ENCODE peak calls at places on chromosomes 3 and 15, in four cellular contexts. One of them, this sample, is unnamed.
A peak's percentile ranks its signal among the peaks of the same experiment; 100 is the strongest.

GRCh38 chr3:113111308-113111707 is 100.0 kb upstream of the BOC start:
- DNase-seq in T-cell: no peak
- DNase-seq in RWPE1: no peak
- DNase-seq in NCI-H510A treated with DMSO at 0.1 percent for 48 hours: no peak
- DNase-seq in this sample: no peak

GRCh38 chr3:109874900-109875735 is 537.8 kb upstream of the DPPA4 start:
- DNase-seq in RWPE1: peak; percentile 22
- DNase-seq in NCI-H510A treated with DMSO at 0.1 percent for 48 hours: no peak
- DNase-seq in T-cell: no peak
- DNase-seq in this sample: no peak

GRCh38 chr3:72386322-72386721 is 461.9 kb downstream of the SHQ1 start:
- DNase-seq in NCI-H510A treated with DMSO at 0.1 percent for 48 hours: no peak
- DNase-seq in RWPE1: no peak
- DNase-seq in T-cell: no peak
- DNase-seq in this sample: peak; percentile 95

GRCh38 chr3:45337839-45338470 is 50.4 kb upstream of the LARS2 start:
- DNase-seq in RWPE1: no peak
- DNase-seq in NCI-H510A treated with DMSO at 0.1 percent for 48 hours: no peak
- DNase-seq in T-cell: no peak
- DNase-seq in this sample: no peak

GRCh38 chr15:39869858-39870515 is 50.1 kb downstream of the GPR176 start:
- DNase-seq in T-cell: no peak
- DNase-seq in NCI-H510A treated with DMSO at 0.1 percent for 48 hours: no peak
- DNase-seq in RWPE1: no peak
- DNase-seq in this sample: no peak

GRCh38 chr3:126132751-126133511 is 47.5 kb downstream of the ALDH1L1 start:
- DNase-seq in T-cell: no peak
- DNase-seq in RWPE1: no peak
- DNase-seq in NCI-H510A treated with DMSO at 0.1 percent for 48 hours: no peak
- DNase-seq in this sample: no peak

GRCh38 chr15:92906563-92907081 is 6.5 kb downstream of the CHD2 start:
- DNase-seq in RWPE1: peak; percentile 62
- DNase-seq in NCI-H510A treated with DMSO at 0.1 percent for 48 hours: no peak
- DNase-seq in T-cell: no peak
- DNase-seq in this sample: peak; percentile 81

GRCh38 chr15:83207622-83208356 is at the start of gene HDGFL3:
- DNase-seq in RWPE1: peak; percentile 73
- DNase-seq in T-cell: peak; percentile 2
- DNase-seq in NCI-H510A treated with DMSO at 0.1 percent for 48 hours: no peak
- DNase-seq in this sample: no peak

GRCh38 chr15:70023064-70023768 is 74.5 kb downstream of the TLE3 start:
- DNase-seq in T-cell: peak; percentile 47
- DNase-seq in RWPE1: peak; percentile 90
- DNase-seq in NCI-H510A treated with DMSO at 0.1 percent for 48 hours: peak; percentile 27
- DNase-seq in this sample: peak; percentile 56

GRCh38 chr15:79981861-79982455 is 11.0 kb upstream of the BCL2A1 start:
- DNase-seq in T-cell: no peak
- DNase-seq in RWPE1: no peak
- DNase-seq in NCI-H510A treated with DMSO at 0.1 percent for 48 hours: no peak
- DNase-seq in this sample: no peak

GRCh38 chr3:104564045-104564643 is 802.6 kb upstream of the ALCAM start:
- DNase-seq in T-cell: peak; percentile 37
- DNase-seq in RWPE1: no peak
- DNase-seq in NCI-H510A treated with DMSO at 0.1 percent for 48 hours: no peak
- DNase-seq in this sample: peak; percentile 41

GRCh38 chr15:44340410-44340809 is 51.9 kb downstream of the GOLM2 start:
- DNase-seq in NCI-H510A treated with DMSO at 0.1 percent for 48 hours: no peak
- DNase-seq in RWPE1: peak; percentile 71
- DNase-seq in T-cell: no peak
- DNase-seq in this sample: no peak

GRCh38 chr3:72665701-72666443 is 182.4 kb downstream of the SHQ1 start:
- DNase-seq in RWPE1: no peak
- DNase-seq in T-cell: peak; percentile 49
- DNase-seq in NCI-H510A treated with DMSO at 0.1 percent for 48 hours: no peak
- DNase-seq in this sample: peak; percentile 41

GRCh38 chr15:77984446-77984861 is 93.1 kb downstream of the TBC1D2B start:
- DNase-seq in T-cell: no peak
- DNase-seq in NCI-H510A treated with DMSO at 0.1 percent for 48 hours: no peak
- DNase-seq in RWPE1: no peak
- DNase-seq in this sample: no peak

GRCh38 chr3:73385538-73385937 is 239.2 kb downstream of the PDZRN3 start:
- DNase-seq in T-cell: no peak
- DNase-seq in RWPE1: no peak
- DNase-seq in NCI-H510A treated with DMSO at 0.1 percent for 48 hours: no peak
- DNase-seq in this sample: no peak

This sample was measured in small intestine.